ENCODE peak calls at places on chromosomes 6 and 20, in ten cellular contexts. K is NCI-H2081; A is NCI-H1417; W is colonic mucosa; Q is GM13977; Y is non-pigmented ciliary epithelial cell; R is naive thymus-derived CD4-positive, alpha-beta T cell; O is LoVo; V is CD8-positive, alpha-beta T cell; M is fibroblast of pulmonary artery. S is an unnamed sample.

GRCh38 chr6:24932832-24933231 is 2.9 kb downstream of the RIPOR2 start:
- DNase-seq in A (no peak), W (no peak), R (no peak), K (no peak), M (no peak), Y (no peak), Q (no peak), V (no peak), O (no peak), S (no peak)

GRCh38 chr6:170278743-170279094 is 12.2 kb downstream of the DLL1 start:
- DNase-seq in R (no peak), K (no peak), M (no peak), Q (no peak), V (no peak), O (no peak), W (no peak), Y (no peak), A (no peak), S (no peak)

GRCh38 chr6:141326426-141326825 is 806.3 kb upstream of the GJE1 start:
- DNase-seq in V (no peak), O (peak; percentile 83), Q (no peak), R (peak; percentile 2), M (peak; percentile 97), K (no peak), W (no peak), Y (peak; percentile 99), A (no peak), S (peak; percentile 86)

GRCh38 chr6:3162067-3162497 is 4.7 kb upstream of the TUBB2A start:
- DNase-seq in V (no peak), K (peak; percentile 33), M (no peak), Q (no peak), W (no peak), R (no peak), Y (no peak), A (no peak), O (no peak), S (no peak)

GRCh38 chr6:170274713-170275560 is 15.9 kb downstream of the DLL1 start:
- DNase-seq in W (no peak), M (no peak), O (no peak), A (no peak), R (no peak), V (no peak), Y (no peak), K (no peak), Q (no peak), S (no peak)

GRCh38 chr6:88586371-88587157 is 376.9 kb downstream of the RNGTT start:
- DNase-seq in R (no peak), Y (no peak), O (no peak), Q (no peak), V (no peak), K (no peak), M (no peak), A (no peak), W (no peak), S (no peak)

GRCh38 chr6:148240463-148240845 is 102.2 kb upstream of the SASH1 start:
- DNase-seq in V (no peak), R (no peak), K (no peak), Y (no peak), O (no peak), M (peak; percentile 77), W (no peak), Q (no peak), A (no peak), S (no peak)

GRCh38 chr20:59153355-59153681 is 10.3 kb upstream of the ZNF831 start:
- DNase-seq in R (no peak), V (no peak), W (no peak), O (no peak), Y (no peak), K (no peak), Q (no peak), A (no peak), M (no peak), S (no peak)

GRCh38 chr6:25660512-25660911 is 8.5 kb downstream of the SCGN start:
- DNase-seq in K (no peak), A (peak; percentile 49), V (no peak), W (no peak), O (peak; percentile 26), R (no peak), Y (peak; percentile 34), M (peak; percentile 41), Q (no peak), S (no peak)

GRCh38 chr20:50298554-50299324 is 108.1 kb downstream of the CEBPB start:
- DNase-seq in V (no peak), R (no peak), M (no peak), O (no peak), W (no peak), K (no peak), A (no peak), Y (no peak), Q (no peak), S (no peak)

GRCh38 chr6:11459002-11459658 is 78.4 kb upstream of the TMEM170B start:
- DNase-seq in K (no peak), Q (peak; percentile 51), Y (no peak), A (no peak), W (no peak), V (no peak), R (no peak), M (no peak), O (no peak), S (no peak)

GRCh38 chr6:127051571-127052260 is 66.8 kb upstream of the RSPO3 start:
- DNase-seq in Q (no peak), K (no peak), R (no peak), W (no peak), O (no peak), V (no peak), A (no peak), Y (no peak), M (peak; percentile 49), S (no peak)

GRCh38 chr6:31194271-31194834 is 23.9 kb upstream of the POU5F1 start:
- DNase-seq in R (no peak), Q (no peak), K (no peak), M (no peak), V (no peak), Y (no peak), O (no peak), A (no peak), W (no peak), S (no peak)

GRCh38 chr6:162289972-162290371 is 437.6 kb downstream of the PRKN start:
- DNase-seq in K (no peak), M (no peak), W (no peak), V (no peak), A (no peak), R (no peak), Q (no peak), O (no peak), Y (no peak), S (no peak)

GRCh38 chr6:146590492-146590891 is 8.3 kb upstream of the ADGB start:
- DNase-seq in R (no peak), Y (no peak), O (no peak), M (no peak), V (no peak), K (no peak), W (no peak), Q (no peak), A (no peak), S (no peak)

GRCh38 chr6:118565317-118565960 is 17.3 kb downstream of the PLN start:
- DNase-seq in O (peak; percentile 42), Q (peak; percentile 60), A (peak; percentile 65), K (peak; percentile 3), W (no peak), M (no peak), Y (no peak), R (peak; percentile 63), V (no peak), S (peak; percentile 65)

GRCh38 chr20:44336086-44336485 is 757 bp upstream of the R3HDML start:
- DNase-seq in W (no peak), K (no peak), Q (no peak), A (peak; percentile 68), O (no peak), M (no peak), V (no peak), Y (no peak), R (no peak), S (no peak)

S was measured in CD4-positive, alpha-beta memory T cell.